ENCODE peak calls at places on chromosomes 2 and 18, in nine cellular contexts. U is NAMALWA; Z is kidney glomerular epithelial cell; G is CD8-positive, alpha-beta memory T cell; W is right cardiac atrium; D is MM.1S; I is glutamatergic neuron; L is foreskin fibroblast; B is T-helper 2 cell. Y is an unnamed sample.

GRCh38 chr2:42142476-42143184 is 26.5 kb upstream of the EML4 start:
- DNase-seq in L (no peak), U (no peak), G (no peak), D (no peak), B (no peak), W (no peak), Z (no peak), I (no peak), Y (no peak)

GRCh38 chr2:72138011-72138881 is 9.4 kb downstream of the CYP26B1 start:
- DNase-seq in D (no peak), W (peak), G (no peak), U (no peak), B (no peak), Z (no peak), L (no peak), I (no peak), Y (no peak)

GRCh38 chr18:51107594-51108305 is 77.7 kb downstream of the SMAD4 start:
- DNase-seq in Z (peak), D (no peak), B (no peak), L (no peak), G (no peak), W (no peak), I (no peak), U (no peak), Y (no peak)

GRCh38 chr18:10320848-10321247 is 133.6 kb upstream of the APCDD1 start:
- DNase-seq in D (no peak), L (peak), B (no peak), W (no peak), I (no peak), U (no peak), G (no peak), Z (no peak), Y (no peak)

GRCh38 chr2:223026357-223027110 is 25.5 kb upstream of the KCNE4 start:
- DNase-seq in B (no peak), W (no peak), L (peak), U (no peak), D (no peak), I (no peak), G (no peak), Z (no peak), Y (no peak)

GRCh38 chr2:226619707-226620106 is 179.9 kb downstream of the IRS1 start:
- DNase-seq in D (no peak), U (no peak), B (no peak), Z (no peak), I (no peak), W (no peak), G (no peak), L (no peak), Y (no peak)

GRCh38 chr18:50143891-50144290 is 51.1 kb downstream of the MYO5B start:
- DNase-seq in U (no peak), B (no peak), G (no peak), L (no peak), I (no peak), Z (no peak), D (no peak), W (no peak), Y (no peak)

GRCh38 chr18:78245451-78245850 is 734.2 kb upstream of the SALL3 start:
- DNase-seq in W (no peak), Z (no peak), D (no peak), U (no peak), G (no peak), B (no peak), I (no peak), L (no peak), Y (no peak)

GRCh38 chr2:3405876-3406275 is 26.4 kb downstream of the TRAPPC12 start:
- DNase-seq in G (no peak), W (no peak), L (no peak), U (no peak), B (no peak), D (no peak), Z (no peak), I (no peak), Y (no peak)

GRCh38 chr2:95043300-95043786 is 17.8 kb downstream of the MAL start:
- DNase-seq in B (no peak), G (no peak), L (peak), W (peak), Z (peak), D (no peak), I (no peak), U (no peak), Y (no peak)

GRCh38 chr2:241489733-241490443 is 18.5 kb downstream of the STK25 start:
- DNase-seq in B (no peak), D (no peak), W (no peak), I (no peak), U (no peak), Z (no peak), G (no peak), L (no peak), Y (no peak)

GRCh38 chr18:32081881-32082280 is 9.8 kb upstream of the RNF138 start:
- DNase-seq in U (no peak), L (no peak), W (no peak), Z (no peak), B (no peak), G (no peak), D (no peak), I (no peak), Y (no peak)

GRCh38 chr2:118148809-118149208 is 60.5 kb downstream of the INSIG2 start:
- DNase-seq in I (no peak), G (no peak), L (no peak), U (no peak), D (no peak), B (no peak), W (no peak), Z (no peak), Y (no peak)

GRCh38 chr2:134207589-134208209 is 46.2 kb upstream of the MGAT5 start:
- DNase-seq in I (peak), U (peak), G (peak), D (peak), L (peak), Z (no peak), W (peak), B (no peak), Y (peak)

GRCh38 chr2:100264651-100265050 is 57.6 kb downstream of the LONRF2 start:
- DNase-seq in Z (no peak), L (no peak), W (no peak), U (no peak), I (no peak), B (no peak), G (no peak), D (no peak), Y (no peak)

GRCh38 chr2:45505138-45505537 is 105.9 kb downstream of the SRBD1 start:
- DNase-seq in U (no peak), L (no peak), I (no peak), D (no peak), W (no peak), Z (no peak), B (no peak), G (no peak), Y (no peak)

GRCh38 chr2:72995420-72996151 is 75.9 kb downstream of the SFXN5 start:
- DNase-seq in Z (no peak), D (no peak), L (no peak), B (no peak), I (no peak), U (no peak), W (no peak), G (no peak), Y (no peak)

GRCh38 chr18:903703-904102 is 968 bp upstream of the ADCYAP1 start:
- DNase-seq in I (peak), W (peak), U (peak), Z (peak), L (peak), G (no peak), D (no peak), B (no peak), Y (peak)

GRCh38 chr2:43210125-43210466 is 16.3 kb downstream of the ZFP36L2 start:
- DNase-seq in I (no peak), D (no peak), Z (no peak), U (no peak), B (no peak), W (no peak), G (no peak), L (no peak), Y (no peak)

GRCh38 chr2:5803547-5803946 is 111.4 kb downstream of the SOX11 start:
- DNase-seq in U (no peak), D (no peak), G (no peak), W (no peak), B (no peak), L (no peak), I (no peak), Z (peak), Y (no peak)

GRCh38 chr2:118903489-118904215 is 38.3 kb upstream of the MARCO start:
- DNase-seq in U (no peak), B (no peak), W (no peak), G (no peak), I (no peak), Z (no peak), D (no peak), L (no peak), Y (no peak)

GRCh38 chr2:24558781-24559540 is 67.9 kb downstream of the NCOA1 start:
- DNase-seq in D (no peak), U (no peak), L (no peak), B (no peak), I (no peak), Z (no peak), G (no peak), W (no peak), Y (no peak)

GRCh38 chr2:164621761-164622105 is 451 bp upstream of the GRB14 start:
- DNase-seq in B (no peak), I (no peak), Z (no peak), G (no peak), W (no peak), L (peak), D (no peak), U (no peak), Y (no peak)

GRCh38 chr2:161283926-161284325 is 24.3 kb upstream of the PSMD14 start:
- DNase-seq in W (no peak), I (no peak), U (no peak), B (no peak), D (no peak), Z (no peak), L (no peak), G (no peak), Y (no peak)

GRCh38 chr2:118443596-118443995 is 355.3 kb downstream of the INSIG2 start:
- DNase-seq in D (no peak), L (peak), W (no peak), I (no peak), Z (peak), U (no peak), G (no peak), B (no peak), Y (no peak)

GRCh38 chr2:64419591-64420165 is 34.3 kb upstream of the LGALSL start:
- DNase-seq in Z (no peak), D (no peak), W (no peak), L (no peak), B (no peak), I (no peak), G (no peak), U (no peak), Y (no peak)

GRCh38 chr2:207503234-207503633 is 26.5 kb upstream of the CREB1 start:
- DNase-seq in D (no peak), I (no peak), G (no peak), B (no peak), Z (no peak), U (no peak), L (peak), W (peak), Y (no peak)

GRCh38 chr18:43661570-43661969 is 384.3 kb upstream of the SYT4 start:
- DNase-seq in Z (peak), U (peak), D (peak), L (peak), G (no peak), I (no peak), B (no peak), W (no peak), Y (peak)

GRCh38 chr18:59011786-59012185 is 127.9 kb upstream of the SEC11C start:
- DNase-seq in Z (no peak), G (no peak), D (no peak), L (no peak), W (no peak), I (no peak), B (no peak), U (no peak), Y (no peak)

GRCh38 chr2:241108271-241109209 is 6.5 kb upstream of the MTERF4 start:
- DNase-seq in W (no peak), Z (no peak), B (no peak), G (no peak), L (no peak), U (no peak), D (no peak), I (no peak), Y (no peak)

GRCh38 chr2:189982777-189983394 is 79.6 kb downstream of the MSTN start:
- DNase-seq in B (no peak), W (no peak), Z (no peak), U (peak), I (no peak), G (no peak), D (peak), L (peak), Y (peak)

GRCh38 chr2:205837663-205838062 is 155.4 kb downstream of the NRP2 start:
- DNase-seq in U (no peak), L (no peak), G (no peak), W (no peak), D (no peak), B (no peak), Z (no peak), I (no peak), Y (no peak)

GRCh38 chr2:39516347-39517101 is 79.4 kb upstream of the MAP4K3 start:
- DNase-seq in Z (no peak), W (peak), L (peak), I (peak), D (no peak), B (no peak), U (no peak), G (no peak), Y (no peak)

GRCh38 chr2:240203842-240204270 is 63.4 kb upstream of the OTOS start:
- DNase-seq in D (no peak), B (no peak), Z (no peak), W (no peak), L (no peak), U (no peak), G (no peak), I (no peak), Y (no peak)

GRCh38 chr2:714005-714741 is 37.0 kb upstream of the TMEM18 start:
- DNase-seq in G (no peak), I (peak), Z (peak), W (no peak), B (no peak), L (peak), D (peak), U (peak), Y (peak)

GRCh38 chr2:232659359-232659758 is 26.0 kb downstream of the EFHD1 start:
- DNase-seq in U (no peak), L (no peak), G (no peak), I (no peak), Z (no peak), W (no peak), B (no peak), D (no peak), Y (no peak)

GRCh38 chr2:118841828-118842461 is 5.5 kb downstream of the EN1 start:
- DNase-seq in Z (no peak), G (no peak), B (no peak), D (no peak), W (no peak), L (peak), U (no peak), I (no peak), Y (no peak)

GRCh38 chr2:96805026-96805425 is 11.0 kb upstream of the CNNM3 start:
- DNase-seq in I (no peak), G (no peak), Z (no peak), W (no peak), L (no peak), B (no peak), D (no peak), U (no peak), Y (no peak)

GRCh38 chr2:23585218-23585945 is 200.4 kb downstream of the KLHL29 start:
- DNase-seq in Z (no peak), U (no peak), G (no peak), B (no peak), W (no peak), I (no peak), D (no peak), L (no peak), Y (no peak)

GRCh38 chr2:156445311-156446218 is 9.4 kb downstream of the GPD2 start:
- DNase-seq in Z (peak), I (no peak), D (no peak), B (no peak), G (no peak), U (no peak), L (peak), W (no peak), Y (no peak)

Y was measured in KBM-7.